ENCODE peak calls at places on chromosomes 2 and 18, in ten cellular contexts. One of them, this sample, is unnamed.

GRCh38 chr2:191366199-191366598 is 121.0 kb downstream of the MYO1B start:
- DNase-seq in neural crest cell: no peak
- DNase-seq in body of pancreas: no peak
- DNase-seq in adrenal gland: no peak
- DNase-seq in fibroblast of villous mesenchyme: peak
- DNase-seq in GM10248: no peak
- DNase-seq in RWPE2: no peak
- DNase-seq in tibial artery: no peak
- DNase-seq in left lung: no peak
- DNase-seq in hepatocyte: no peak
- DNase-seq in this sample: no peak

GRCh38 chr2:132641819-132642218 is 28.2 kb downstream of the LYPD1 start:
- DNase-seq in neural crest cell: no peak
- DNase-seq in body of pancreas: no peak
- DNase-seq in adrenal gland: no peak
- DNase-seq in fibroblast of villous mesenchyme: no peak
- DNase-seq in GM10248: no peak
- DNase-seq in RWPE2: no peak
- DNase-seq in tibial artery: no peak
- DNase-seq in left lung: no peak
- DNase-seq in hepatocyte: no peak
- DNase-seq in this sample: no peak

GRCh38 chr18:41974661-41975286 is 19.7 kb downstream of the PIK3C3 start:
- DNase-seq in neural crest cell: no peak
- DNase-seq in body of pancreas: no peak
- DNase-seq in adrenal gland: no peak
- DNase-seq in fibroblast of villous mesenchyme: no peak
- DNase-seq in GM10248: no peak
- DNase-seq in RWPE2: no peak
- DNase-seq in tibial artery: no peak
- DNase-seq in left lung: no peak
- DNase-seq in hepatocyte: no peak
- DNase-seq in this sample: no peak

GRCh38 chr2:3467654-3468053 is 51.7 kb downstream of the ADI1 start:
- DNase-seq in neural crest cell: no peak
- DNase-seq in body of pancreas: no peak
- DNase-seq in adrenal gland: no peak
- DNase-seq in fibroblast of villous mesenchyme: no peak
- DNase-seq in GM10248: no peak
- DNase-seq in RWPE2: no peak
- DNase-seq in tibial artery: no peak
- DNase-seq in left lung: no peak
- DNase-seq in hepatocyte: no peak
- DNase-seq in this sample: no peak

GRCh38 chr18:36572135-36572856 is 256.5 kb downstream of the TPGS2 start:
- DNase-seq in neural crest cell: peak
- DNase-seq in body of pancreas: peak
- DNase-seq in adrenal gland: peak
- DNase-seq in fibroblast of villous mesenchyme: peak
- DNase-seq in GM10248: peak
- DNase-seq in RWPE2: no peak
- DNase-seq in tibial artery: peak
- DNase-seq in left lung: no peak
- DNase-seq in hepatocyte: peak
- DNase-seq in this sample: peak

GRCh38 chr18:14922965-14923565 is 175.1 kb downstream of the ANKRD30B start:
- DNase-seq in neural crest cell: no peak
- DNase-seq in body of pancreas: no peak
- DNase-seq in adrenal gland: no peak
- DNase-seq in fibroblast of villous mesenchyme: no peak
- DNase-seq in GM10248: no peak
- DNase-seq in RWPE2: no peak
- DNase-seq in tibial artery: no peak
- DNase-seq in left lung: no peak
- DNase-seq in hepatocyte: no peak
- DNase-seq in this sample: peak

GRCh38 chr2:74915743-74916142 is 42.7 kb upstream of the POLE4 start:
- DNase-seq in neural crest cell: no peak
- DNase-seq in body of pancreas: no peak
- DNase-seq in adrenal gland: no peak
- DNase-seq in fibroblast of villous mesenchyme: no peak
- DNase-seq in GM10248: no peak
- DNase-seq in RWPE2: no peak
- DNase-seq in tibial artery: no peak
- DNase-seq in left lung: no peak
- DNase-seq in hepatocyte: no peak
- DNase-seq in this sample: no peak

GRCh38 chr2:101011152-101011551 is 9.1 kb downstream of the RPL31 start:
- DNase-seq in neural crest cell: no peak
- DNase-seq in body of pancreas: no peak
- DNase-seq in adrenal gland: no peak
- DNase-seq in fibroblast of villous mesenchyme: no peak
- DNase-seq in GM10248: no peak
- DNase-seq in RWPE2: no peak
- DNase-seq in tibial artery: no peak
- DNase-seq in left lung: no peak
- DNase-seq in hepatocyte: no peak
- DNase-seq in this sample: no peak

GRCh38 chr2:111072220-111072871 is 48.4 kb upstream of the BCL2L11 start:
- DNase-seq in neural crest cell: no peak
- DNase-seq in body of pancreas: no peak
- DNase-seq in adrenal gland: peak
- DNase-seq in fibroblast of villous mesenchyme: peak
- DNase-seq in GM10248: no peak
- DNase-seq in RWPE2: no peak
- DNase-seq in tibial artery: no peak
- DNase-seq in left lung: no peak
- DNase-seq in hepatocyte: no peak
- DNase-seq in this sample: no peak

GRCh38 chr2:48600204-48600813 is 17.3 kb upstream of the GTF2A1L start:
- DNase-seq in neural crest cell: peak
- DNase-seq in body of pancreas: no peak
- DNase-seq in adrenal gland: no peak
- DNase-seq in fibroblast of villous mesenchyme: peak
- DNase-seq in GM10248: peak
- DNase-seq in RWPE2: no peak
- DNase-seq in tibial artery: no peak
- DNase-seq in left lung: no peak
- DNase-seq in hepatocyte: peak
- DNase-seq in this sample: no peak

GRCh38 chr2:48605482-48606175 is 12.0 kb upstream of the GTF2A1L start:
- DNase-seq in neural crest cell: no peak
- DNase-seq in body of pancreas: no peak
- DNase-seq in adrenal gland: no peak
- DNase-seq in fibroblast of villous mesenchyme: no peak
- DNase-seq in GM10248: no peak
- DNase-seq in RWPE2: no peak
- DNase-seq in tibial artery: no peak
- DNase-seq in left lung: no peak
- DNase-seq in hepatocyte: no peak
- DNase-seq in this sample: no peak

GRCh38 chr2:48600917-48601316 is 16.7 kb upstream of the GTF2A1L start:
- DNase-seq in neural crest cell: no peak
- DNase-seq in body of pancreas: no peak
- DNase-seq in adrenal gland: peak
- DNase-seq in fibroblast of villous mesenchyme: no peak
- DNase-seq in GM10248: no peak
- DNase-seq in RWPE2: no peak
- DNase-seq in tibial artery: no peak
- DNase-seq in left lung: no peak
- DNase-seq in hepatocyte: no peak
- DNase-seq in this sample: no peak

GRCh38 chr2:48601349-48601748 is 16.3 kb upstream of the GTF2A1L start:
- DNase-seq in neural crest cell: no peak
- DNase-seq in body of pancreas: peak
- DNase-seq in adrenal gland: no peak
- DNase-seq in fibroblast of villous mesenchyme: no peak
- DNase-seq in GM10248: no peak
- DNase-seq in RWPE2: no peak
- DNase-seq in tibial artery: no peak
- DNase-seq in left lung: no peak
- DNase-seq in hepatocyte: peak
- DNase-seq in this sample: peak
- TF ChIP-seq CTCF in neural crest cell: peak
- TF ChIP-seq CTCF in body of pancreas: no peak
- TF ChIP-seq CTCF in adrenal gland: peak
- TF ChIP-seq CTCF in fibroblast of villous mesenchyme: peak
- TF ChIP-seq CTCF in GM10248: peak
- TF ChIP-seq CTCF in RWPE2: peak
- TF ChIP-seq CTCF in tibial artery: no peak
- TF ChIP-seq CTCF in left lung: no peak
- TF ChIP-seq CTCF in hepatocyte: peak
- TF ChIP-seq CTCF in this sample: no peak

GRCh38 chr2:54577944-54578667 is 122.0 kb downstream of the SPTBN1 start:
- DNase-seq in neural crest cell: no peak
- DNase-seq in body of pancreas: no peak
- DNase-seq in adrenal gland: no peak
- DNase-seq in fibroblast of villous mesenchyme: no peak
- DNase-seq in GM10248: no peak
- DNase-seq in RWPE2: no peak
- DNase-seq in tibial artery: no peak
- DNase-seq in left lung: no peak
- DNase-seq in hepatocyte: no peak
- DNase-seq in this sample: no peak
- TF ChIP-seq CTCF in neural crest cell: no peak
- TF ChIP-seq CTCF in body of pancreas: no peak
- TF ChIP-seq CTCF in adrenal gland: no peak
- TF ChIP-seq CTCF in fibroblast of villous mesenchyme: no peak
- TF ChIP-seq CTCF in GM10248: no peak
- TF ChIP-seq CTCF in RWPE2: no peak
- TF ChIP-seq CTCF in tibial artery: no peak
- TF ChIP-seq CTCF in left lung: no peak
- TF ChIP-seq CTCF in hepatocyte: no peak
- TF ChIP-seq CTCF in this sample: no peak

DNA sequence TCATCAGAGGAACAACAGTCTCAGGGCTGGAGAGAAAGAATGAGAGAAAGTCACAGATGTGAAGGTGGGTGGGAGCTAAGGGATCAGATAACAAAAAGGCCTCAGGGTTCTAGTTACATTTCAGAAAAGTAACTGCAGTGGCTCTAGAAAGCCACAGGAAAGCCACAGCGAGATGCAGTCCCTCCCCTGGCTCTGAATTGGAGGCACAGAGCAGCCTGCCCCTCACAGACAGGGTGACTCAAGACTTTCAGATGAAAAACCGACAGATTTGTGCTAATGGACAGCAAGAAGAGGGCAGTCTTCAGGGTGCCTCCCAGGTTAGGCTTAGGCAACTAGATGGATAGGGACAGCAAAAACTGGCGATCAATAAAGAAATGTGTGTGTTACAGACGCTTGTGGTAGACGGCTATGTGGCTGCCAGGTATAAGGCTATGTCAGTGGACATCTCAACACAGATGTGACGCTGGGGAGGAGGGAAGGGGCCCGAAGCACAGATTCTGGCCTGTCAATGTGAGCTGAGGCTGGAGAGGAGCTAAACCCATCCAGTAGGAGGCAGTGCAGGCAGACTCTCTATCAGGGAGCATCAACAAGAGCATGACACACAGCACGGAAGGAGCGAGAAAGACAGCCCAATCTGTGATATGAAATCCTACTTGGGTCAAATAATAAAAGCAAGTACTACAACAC is 26.2 kb downstream of the UNC50 start:
- DNase-seq in neural crest cell: no peak
- DNase-seq in body of pancreas: no peak
- DNase-seq in adrenal gland: no peak
- DNase-seq in fibroblast of villous mesenchyme: no peak
- DNase-seq in GM10248: no peak
- DNase-seq in RWPE2: no peak
- DNase-seq in tibial artery: no peak
- DNase-seq in left lung: no peak
- DNase-seq in hepatocyte: no peak
- DNase-seq in this sample: no peak
- TF ChIP-seq CTCF in neural crest cell: peak
- TF ChIP-seq CTCF in body of pancreas: no peak
- TF ChIP-seq CTCF in adrenal gland: no peak
- TF ChIP-seq CTCF in fibroblast of villous mesenchyme: peak
- TF ChIP-seq CTCF in GM10248: peak
- TF ChIP-seq CTCF in RWPE2: no peak
- TF ChIP-seq CTCF in tibial artery: no peak
- TF ChIP-seq CTCF in left lung: no peak
- TF ChIP-seq CTCF in hepatocyte: peak
- TF ChIP-seq CTCF in this sample: no peak

DNA sequence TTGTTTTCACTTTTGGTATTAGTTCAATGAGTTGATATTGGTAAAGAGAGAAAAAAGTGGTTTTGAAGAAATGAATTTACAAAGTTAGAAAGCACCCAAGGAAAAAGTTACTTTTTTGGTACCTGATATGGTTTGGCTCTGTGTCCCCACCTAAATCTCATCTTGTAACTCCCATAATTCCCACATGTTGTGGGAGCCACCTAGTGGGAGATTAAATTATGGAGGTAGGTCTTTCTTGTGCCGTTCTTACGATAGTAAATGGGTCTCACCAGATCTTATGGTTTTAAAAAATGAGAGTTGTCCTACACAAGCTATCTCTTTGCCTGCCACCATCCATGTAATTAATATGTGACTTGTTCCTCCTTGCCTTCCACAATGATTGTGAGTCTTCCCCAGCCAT is 965.6 kb upstream of the NRXN1 start:
- DNase-seq in neural crest cell: no peak
- DNase-seq in body of pancreas: no peak
- DNase-seq in adrenal gland: no peak
- DNase-seq in fibroblast of villous mesenchyme: no peak
- DNase-seq in GM10248: no peak
- DNase-seq in RWPE2: no peak
- DNase-seq in tibial artery: no peak
- DNase-seq in left lung: no peak
- DNase-seq in hepatocyte: no peak
- DNase-seq in this sample: no peak
- TF ChIP-seq CTCF in neural crest cell: peak
- TF ChIP-seq CTCF in body of pancreas: no peak
- TF ChIP-seq CTCF in adrenal gland: no peak
- TF ChIP-seq CTCF in fibroblast of villous mesenchyme: no peak
- TF ChIP-seq CTCF in GM10248: no peak
- TF ChIP-seq CTCF in RWPE2: peak
- TF ChIP-seq CTCF in tibial artery: no peak
- TF ChIP-seq CTCF in left lung: no peak
- TF ChIP-seq CTCF in hepatocyte: no peak
- TF ChIP-seq CTCF in this sample: no peak

GRCh38 chr2:129253461-129253812 is 726.0 kb upstream of the RAB6C start:
- DNase-seq in neural crest cell: peak
- DNase-seq in body of pancreas: peak
- DNase-seq in adrenal gland: no peak
- DNase-seq in fibroblast of villous mesenchyme: no peak
- DNase-seq in GM10248: no peak
- DNase-seq in RWPE2: no peak
- DNase-seq in tibial artery: no peak
- DNase-seq in left lung: no peak
- DNase-seq in hepatocyte: peak
- DNase-seq in this sample: no peak
- TF ChIP-seq CTCF in neural crest cell: peak
- TF ChIP-seq CTCF in body of pancreas: peak
- TF ChIP-seq CTCF in adrenal gland: peak
- TF ChIP-seq CTCF in fibroblast of villous mesenchyme: no peak
- TF ChIP-seq CTCF in GM10248: peak
- TF ChIP-seq CTCF in RWPE2: no peak
- TF ChIP-seq CTCF in tibial artery: no peak
- TF ChIP-seq CTCF in left lung: no peak
- TF ChIP-seq CTCF in hepatocyte: peak
- TF ChIP-seq CTCF in this sample: peak

DNA sequence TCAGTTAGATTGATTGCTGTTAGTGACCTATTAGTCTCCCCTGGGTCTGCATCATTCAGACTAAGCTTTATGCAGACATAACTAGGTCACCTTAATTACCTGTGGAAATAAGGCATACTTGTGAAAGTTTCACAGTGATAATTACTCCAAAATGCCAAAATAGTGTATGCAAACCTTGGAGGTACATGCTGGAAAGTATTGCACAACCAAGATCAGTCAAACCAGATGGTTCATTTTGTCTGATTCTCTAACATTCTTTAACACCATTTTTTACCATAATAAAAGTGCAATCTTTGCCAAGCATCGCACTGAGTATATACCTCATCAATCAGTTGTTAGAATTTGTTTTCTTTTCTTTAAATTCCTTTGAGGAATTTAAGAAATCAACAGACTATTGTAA is 186.3 kb upstream of the TMEFF2 start:
- DNase-seq in neural crest cell: no peak
- DNase-seq in body of pancreas: no peak
- DNase-seq in adrenal gland: no peak
- DNase-seq in fibroblast of villous mesenchyme: no peak
- DNase-seq in GM10248: no peak
- DNase-seq in RWPE2: no peak
- DNase-seq in tibial artery: no peak
- DNase-seq in left lung: no peak
- DNase-seq in hepatocyte: no peak
- DNase-seq in this sample: no peak
- TF ChIP-seq CTCF in neural crest cell: no peak
- TF ChIP-seq CTCF in body of pancreas: no peak
- TF ChIP-seq CTCF in adrenal gland: no peak
- TF ChIP-seq CTCF in fibroblast of villous mesenchyme: no peak
- TF ChIP-seq CTCF in GM10248: no peak
- TF ChIP-seq CTCF in RWPE2: no peak
- TF ChIP-seq CTCF in tibial artery: no peak
- TF ChIP-seq CTCF in left lung: no peak
- TF ChIP-seq CTCF in hepatocyte: no peak
- TF ChIP-seq CTCF in this sample: no peak